ENCODE peak calls at places on chromosomes 6 and 20, in four cellular contexts. D, F, A and C are unnamed samples.

GRCh38 chr6:104332407-104332806 is 527.3 kb downstream of the HACE1 start:
- DNase-seq in A (no peak), D (no peak), F (no peak), C (no peak)

GRCh38 chr6:138596126-138596525 is 96.8 kb upstream of the NHSL1 start:
- DNase-seq in D (no peak), A (no peak), F (peak; percentile 16), C (no peak)

GRCh38 chr6:6546318-6547110 is 42.0 kb upstream of the LY86 start:
- DNase-seq in A (peak; percentile 36), D (peak; percentile 4), F (peak; percentile 37), C (peak; percentile 84)

GRCh38 chr6:43478008-43478372 is 620 bp downstream of the TJAP1 start:
- DNase-seq in A (no peak), F (no peak), D (no peak), C (no peak)

GRCh38 chr6:43009124-43009523 is 4.6 kb downstream of the MEA1 start:
- DNase-seq in D (no peak), F (peak; percentile 15), A (no peak), C (no peak)

GRCh38 chr6:164098857-164099534 is 684.5 kb downstream of the QKI start:
- DNase-seq in D (no peak), F (peak; percentile 56), A (no peak), C (no peak)

GRCh38 chr6:108944707-108945685 is 96.8 kb downstream of the ARMC2 start:
- DNase-seq in F (peak; percentile 89), A (peak; percentile 60), D (no peak), C (peak; percentile 75)

GRCh38 chr20:52569201-52569600 is 377.6 kb upstream of the ZFP64 start:
- DNase-seq in F (peak; percentile 39), A (no peak), D (no peak), C (no peak)

GRCh38 chr6:30974488-30975252 is 8.8 kb upstream of the MUC21 start:
- DNase-seq in A (no peak), D (no peak), F (no peak), C (no peak)

GRCh38 chr6:42136508-42137191 is 5.8 kb downstream of the C6orf132 start:
- DNase-seq in A (no peak), F (peak; percentile 91), D (no peak), C (no peak)

GRCh38 chr6:158766621-158767435 is 52.3 kb downstream of the EZR start:
- DNase-seq in F (no peak), A (no peak), D (no peak), C (no peak)

GRCh38 chr6:1890071-1890470 is 280.4 kb downstream of the FOXC1 start:
- DNase-seq in D (no peak), A (no peak), F (peak; percentile 59), C (no peak)

GRCh38 chr20:57680934-57681914 is 28.6 kb downstream of the PMEPA1 start:
- DNase-seq in A (no peak), D (peak; percentile 8), F (no peak), C (no peak)

GRCh38 chr6:50180646-50181045 is 130.9 kb upstream of the DEFB112 start:
- DNase-seq in F (no peak), A (no peak), D (no peak), C (no peak)

GRCh38 chr20:51258582-51259175 is 235.8 kb upstream of the KCNG1 start:
- DNase-seq in D (no peak), A (no peak), F (peak; percentile 64), C (no peak)
- H3K27me3 ChIP-seq in D (no peaks in the 10 kb centered on the region), A (no peaks in the 10 kb centered on the region), F (peaks cover 18% of the 10 kb centered on the region), C (no peaks in the 10 kb centered on the region)

DNA sequence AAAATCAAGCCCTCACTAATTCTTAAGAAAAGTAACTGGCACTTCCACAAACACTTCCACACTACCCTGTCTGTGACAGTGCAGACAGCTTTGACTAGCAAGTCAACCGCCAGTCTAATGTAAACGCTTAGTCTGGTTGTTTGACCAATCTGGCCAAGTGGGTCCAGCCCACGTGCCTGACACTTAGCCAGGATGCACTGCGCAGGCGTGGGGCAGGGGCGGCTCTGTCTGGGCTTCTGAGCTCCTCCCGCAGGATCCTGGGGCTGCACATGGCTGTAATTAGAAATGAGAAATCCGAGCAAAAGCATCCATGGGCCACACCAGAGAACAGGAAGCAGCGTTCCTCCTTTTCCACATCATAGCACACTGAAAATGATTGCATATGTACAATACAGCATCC is 424.1 kb downstream of the FOXA2 start:
- DNase-seq in F (no peak), A (no peak), D (no peak), C (no peak)
- H3K4me1 ChIP-seq in F (no peaks in the 10 kb centered on the region), A (no peaks in the 10 kb centered on the region), D (no peaks in the 10 kb centered on the region), C (no peaks in the 10 kb centered on the region)

DNA sequence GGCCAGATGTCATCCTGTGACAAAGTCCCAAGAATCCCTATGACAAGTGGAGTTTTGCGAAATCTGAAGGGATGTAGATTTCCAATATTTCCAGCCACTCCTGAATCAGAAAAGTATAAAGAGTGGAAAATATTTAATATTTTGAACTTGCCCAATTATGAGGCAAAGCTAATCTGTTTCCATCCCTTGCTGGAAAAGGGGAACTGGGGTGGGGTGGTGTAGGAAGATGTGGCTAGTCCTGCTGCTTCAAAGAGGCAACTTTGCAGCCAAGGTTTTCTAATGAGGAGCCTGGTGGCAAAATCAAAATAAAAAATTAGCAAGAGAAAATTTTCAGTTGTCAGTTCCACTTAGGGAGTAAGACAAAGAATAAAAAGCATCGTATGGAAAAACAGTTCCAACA is 480.1 kb upstream of the JARID2 start:
- DNase-seq in D (no peak), F (no peak), A (no peak), C (no peak)
- H3K27ac ChIP-seq in D (no peak overlapping the region), F (no peak overlapping the region), A (no peak overlapping the region), C (no peak overlapping the region)

GRCh38 chr6:47103931-47104330 is 61.8 kb upstream of the ADGRF1 start:
- DNase-seq in D (no peak), A (peak; percentile 38), F (no peak), C (no peak)
- H3K27me3 ChIP-seq in D (no peaks in the 10 kb centered on the region), A (no peaks in the 10 kb centered on the region), F (no peaks in the 10 kb centered on the region), C (no peaks in the 10 kb centered on the region)

GRCh38 chr20:39632176-39632575 is 670.0 kb downstream of the DHX35 start:
- DNase-seq in A (no peak), D (no peak), F (no peak), C (no peak)

GRCh38 chr20:39630215-39630614 is 668.1 kb downstream of the DHX35 start:
- DNase-seq in F (no peak), A (no peak), D (no peak), C (no peak)

GRCh38 chr20:39632757-39633156 is 670.6 kb downstream of the DHX35 start:
- DNase-seq in F (no peak), D (no peak), A (no peak), C (no peak)

GRCh38 chr20:39633689-39634088 is 671.5 kb downstream of the DHX35 start:
- DNase-seq in F (no peak), D (no peak), A (no peak), C (no peak)

DNA sequence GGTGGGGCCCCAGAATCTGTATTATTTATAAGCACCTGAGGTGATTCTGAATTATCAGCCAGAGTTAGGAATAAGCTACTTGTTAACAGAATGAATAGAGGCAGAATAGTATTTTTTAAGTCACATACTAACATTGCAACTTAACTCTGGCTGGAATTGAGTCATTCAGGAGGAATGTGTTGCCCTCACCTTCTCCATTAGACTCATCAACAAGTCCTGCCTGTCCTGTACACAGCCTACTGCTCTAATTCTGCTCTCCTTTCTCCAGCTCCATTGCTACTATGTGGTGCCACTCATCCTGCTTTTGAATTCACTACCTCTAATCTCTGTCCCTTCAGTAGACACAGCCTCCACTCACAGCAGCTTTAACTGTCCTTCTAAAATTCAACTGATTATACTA is 669.4 kb downstream of the DHX35 start:
- DNase-seq in F (peak; percentile 61), A (no peak), D (no peak), C (no peak)
- H3K4me1 ChIP-seq in F (no peaks in the 10 kb centered on the region), A (no peaks in the 10 kb centered on the region), D (no peaks in the 10 kb centered on the region), C (no peaks in the 10 kb centered on the region)

DNA sequence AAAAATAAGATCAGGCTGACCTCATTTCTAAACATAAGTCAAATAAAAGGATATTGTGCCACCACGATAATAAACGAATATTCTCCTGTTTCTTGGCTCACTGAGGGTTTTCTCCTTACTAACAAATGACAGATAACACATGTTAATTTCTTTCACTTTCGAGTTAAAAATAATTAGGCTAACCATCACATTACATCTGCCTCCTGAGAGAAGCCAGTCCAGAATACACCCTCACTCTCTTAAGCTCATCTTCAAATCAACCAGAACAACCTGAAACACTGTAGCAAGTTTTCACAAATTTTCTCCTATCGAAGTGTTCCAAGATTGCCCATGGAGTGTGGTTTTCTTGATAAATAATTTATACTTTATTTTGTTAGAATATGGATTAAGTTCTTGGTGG is 1285.6 kb upstream of the EYS start:
- DNase-seq in A (no peak), D (no peak), F (no peak), C (no peak)
- H3K27ac ChIP-seq in A (no peak overlapping the region), D (no peak overlapping the region), F (no peak overlapping the region), C (no peak overlapping the region)